ENCODE peak calls at places on chromosomes 3 and 15, in four cellular contexts. F is left lung, K is fibroblast of lung, E is cardiac muscle cell. B is an unnamed sample.

GRCh38 chr15:58327958-58328357 is 103.8 kb upstream of the LIPC start:
- DNase-seq in F (no peak), K (no peak), E (no peak), B (no peak)

GRCh38 chr15:51193526-51193925 is 98.8 kb upstream of the TNFAIP8L3 start:
- DNase-seq in F (no peak), K (no peak), E (no peak), B (no peak)

GRCh38 chr15:36449662-36450145 is 129.7 kb upstream of the CDIN1 start:
- DNase-seq in F (no peak), K (peak), E (no peak), B (no peak)

GRCh38 chr3:52277972-52278509 is 408 bp downstream of the WDR82 start:
- DNase-seq in F (peak), K (peak), E (peak), B (peak)

GRCh38 chr15:83753872-83754493 is 100.1 kb downstream of the ADAMTSL3 start:
- DNase-seq in F (no peak), K (no peak), E (no peak), B (no peak)

GRCh38 chr3:14832975-14833722 is 14.4 kb downstream of the FGD5 start:
- DNase-seq in F (no peak), K (no peak), E (no peak), B (no peak)

GRCh38 chr3:160869825-160870224 is 113.8 kb downstream of the PPM1L start:
- DNase-seq in F (no peak), K (no peak), E (no peak), B (no peak)

GRCh38 chr15:65189102-65189740 is 4.1 kb upstream of the CLPX start:
- DNase-seq in F (no peak), K (peak), E (peak), B (no peak)

GRCh38 chr3:179681492-179682263 is 28.8 kb downstream of the USP13 start:
- DNase-seq in F (no peak), K (no peak), E (no peak), B (no peak)

GRCh38 chr3:179687967-179688535 is 35.2 kb downstream of the USP13 start:
- DNase-seq in F (no peak), K (no peak), E (no peak), B (no peak)

GRCh38 chr3:179677884-179678283 is 25.0 kb downstream of the USP13 start:
- DNase-seq in F (no peak), K (no peak), E (no peak), B (no peak)

GRCh38 chr3:179682681-179683080 is 29.8 kb downstream of the USP13 start:
- DNase-seq in F (no peak), K (no peak), E (no peak), B (no peak)
- H3K27ac ChIP-seq in F (no peak), K (no peak), E (peak), B (no peak)

DNA sequence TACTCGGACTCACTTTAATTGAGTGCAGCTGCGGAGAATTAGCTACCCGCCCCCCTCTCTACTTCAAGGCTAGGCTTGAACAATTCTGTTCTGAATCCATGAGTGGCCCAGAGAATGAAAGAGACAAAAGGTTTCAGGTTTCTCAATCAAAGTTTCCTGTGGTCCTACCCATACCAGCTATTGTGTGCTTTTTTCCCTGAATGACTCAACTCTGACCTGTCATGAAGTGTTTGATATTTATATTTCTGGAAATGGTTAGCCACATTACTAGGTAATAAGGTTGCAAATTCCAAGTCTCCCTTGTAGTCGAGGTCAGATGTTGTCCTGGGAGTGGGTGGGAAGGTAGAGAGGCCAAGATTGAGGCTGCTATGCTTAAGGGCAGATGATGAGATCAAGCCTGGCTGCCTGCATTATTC is 392.6 kb upstream of the TBL1XR1 start:
- DNase-seq in F (no peak), K (peak), E (no peak), B (no peak)
- H3K27ac ChIP-seq in F (peak), K (no peak), E (no peak), B (no peak)

DNA sequence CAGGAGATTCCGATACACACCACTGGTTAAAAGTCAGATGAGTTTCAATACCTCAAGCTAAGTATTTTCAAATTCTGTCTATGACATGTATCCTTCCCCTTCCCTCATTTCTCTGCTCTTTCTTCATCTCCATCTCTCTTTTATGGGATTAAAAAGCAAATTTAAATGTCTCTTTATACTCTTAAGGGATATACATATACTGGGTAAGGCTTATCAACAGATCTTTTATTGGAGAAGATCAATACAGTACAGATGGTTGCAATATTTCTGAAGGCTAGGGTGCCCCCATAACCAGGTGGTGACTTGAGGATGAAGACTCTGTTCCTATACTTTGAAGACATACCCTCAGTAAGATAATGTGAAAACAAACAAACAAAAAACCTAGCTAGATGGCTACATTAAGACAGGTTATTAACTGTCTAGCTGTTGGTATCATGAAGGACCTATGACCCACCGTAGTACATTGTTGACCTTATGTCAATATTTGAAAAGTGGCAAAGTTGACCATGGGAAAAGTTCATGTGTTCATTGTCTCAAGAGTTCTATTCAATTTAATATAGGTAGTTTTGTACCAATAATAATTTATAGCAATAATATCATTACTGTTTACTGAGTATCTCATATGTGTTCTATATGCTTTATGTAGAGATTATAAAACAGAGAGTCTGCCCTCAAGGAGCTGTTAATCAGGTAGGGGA is 319.8 kb downstream of the LPP start:
- DNase-seq in F (no peak), K (no peak), E (no peak), B (no peak)
- H3K27ac ChIP-seq in F (no peak), K (no peak), E (no peak), B (no peak)

GRCh38 chr15:45536951-45537350 is 14.4 kb upstream of the SLC30A4 start:
- DNase-seq in F (no peak), K (no peak), E (no peak), B (no peak)
- H3K27ac ChIP-seq in F (no peak), K (no peak), E (no peak), B (no peak)

DNA sequence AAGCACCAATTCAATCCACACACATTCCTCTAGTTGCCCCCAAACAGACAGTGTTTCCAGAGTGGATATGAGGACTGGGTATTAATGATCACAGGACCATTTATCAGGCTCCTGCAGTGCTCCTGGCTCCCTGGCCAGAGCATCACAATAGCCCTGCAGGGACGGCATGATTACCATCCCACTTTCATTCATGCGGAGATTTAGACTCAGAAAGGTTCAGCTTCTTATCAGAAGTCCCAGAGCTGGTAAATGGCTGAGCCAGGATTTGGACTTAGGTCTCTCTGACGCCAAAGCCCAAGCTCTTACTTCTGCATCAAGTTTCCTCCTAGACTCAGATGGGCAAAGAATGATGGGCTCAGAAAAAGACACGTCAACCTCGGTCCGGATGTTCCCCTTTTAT is 2.9 kb upstream of the EPHB3 start:
- DNase-seq in F (no peak), K (no peak), E (no peak), B (no peak)
- H3K27ac ChIP-seq in F (no peak), K (no peak), E (no peak), B (no peak)

GRCh38 chr3:152279474-152279873 is 10.7 kb downstream of the MBNL1 start:
- DNase-seq in F (no peak), K (no peak), E (no peak), B (no peak)
- H3K27ac ChIP-seq in F (peak), K (no peak), E (no peak), B (peak)

GRCh38 chr15:40080104-40080503 is 28.6 kb downstream of the BMF start:
- DNase-seq in F (no peak), K (no peak), E (no peak), B (no peak)

GRCh38 chr15:40082195-40082868 is 26.3 kb downstream of the BMF start:
- DNase-seq in F (no peak), K (no peak), E (no peak), B (no peak)

GRCh38 chr15:40079456-40079855 is 29.2 kb downstream of the BMF start:
- DNase-seq in F (no peak), K (no peak), E (no peak), B (no peak)

GRCh38 chr15:40081691-40082194 is 26.9 kb downstream of the BMF start:
- DNase-seq in F (no peak), K (peak), E (peak), B (peak)

GRCh38 chr15:40080847-40081246 is 27.8 kb downstream of the BMF start:
- DNase-seq in F (no peak), K (no peak), E (no peak), B (no peak)
- H3K27ac ChIP-seq in F (peak), K (no peak), E (no peak), B (peak)

DNA sequence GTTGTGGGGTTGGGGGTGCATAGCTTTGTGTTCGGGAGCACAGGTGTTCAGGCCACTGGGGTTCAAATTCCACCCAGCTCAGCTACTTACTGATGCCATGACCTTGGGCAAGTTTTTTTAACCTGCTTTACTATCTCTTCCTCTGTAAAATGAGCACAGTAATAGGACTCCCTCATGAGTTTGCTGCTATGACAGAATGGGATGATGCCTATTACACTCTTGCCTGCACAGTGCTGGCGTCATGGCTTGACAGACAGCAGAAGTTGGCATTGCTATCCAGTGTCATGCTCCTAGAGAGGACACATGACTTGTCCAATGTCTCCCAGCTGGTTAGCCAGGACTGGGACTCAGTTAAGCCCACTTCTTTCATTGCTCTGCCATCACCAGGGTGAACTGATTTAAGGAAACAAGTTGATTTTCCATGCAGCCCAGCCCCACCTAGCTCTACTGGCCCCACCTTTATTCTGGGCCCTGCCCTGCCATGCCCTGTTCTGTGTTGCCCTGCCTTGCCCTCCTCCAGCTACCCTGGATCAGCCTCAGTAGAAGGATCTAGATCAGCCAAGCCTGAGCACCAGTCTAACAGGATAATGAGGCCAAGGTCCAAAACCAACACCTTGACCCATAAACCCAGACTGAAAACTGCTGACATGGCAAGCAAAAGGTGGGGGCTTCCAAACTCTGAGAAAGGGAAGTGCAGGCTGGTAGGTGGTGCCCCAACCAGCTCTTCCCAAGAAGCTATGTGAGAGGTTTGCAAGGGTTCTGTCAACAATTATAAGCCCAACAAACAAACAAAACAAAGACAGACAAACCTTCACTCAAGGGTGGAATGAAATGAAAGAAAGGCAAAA is 155.7 kb upstream of the ATP11B start:
- DNase-seq in F (no peak), K (no peak), E (no peak), B (no peak)
- H3K27ac ChIP-seq in F (no peak), K (no peak), E (no peak), B (no peak)

B was measured in substantia nigra.